ENCODE peak calls at places on chromosomes 4 and X, in nine cellular contexts. M is GM12891, Y is ovary, T is vagina, I is NB4, F is suprapubic skin, D is HCT116, S is adrenal gland, P is breast epithelium. K is an unnamed sample.

GRCh38 chrX:9635805-9636204 is 129.8 kb downstream of the GPR143 start:
- DNase-seq in M (no peak), Y (no peak), T (no peak), I (peak), F (no peak), D (no peak), S (no peak), P (no peak), K (no peak)

GRCh38 chr4:10115657-10116624 is 658 bp downstream of the WDR1 start:
- DNase-seq in M (peak), Y (peak), T (no peak), I (peak), F (no peak), D (peak), S (peak), P (peak), K (no peak)

GRCh38 chr4:83658806-83659205 is 122.9 kb downstream of the GPAT3 start:
- DNase-seq in M (no peak), Y (no peak), T (no peak), I (no peak), F (no peak), D (no peak), S (no peak), P (no peak), K (no peak)

GRCh38 chr4:68218044-68218443 is 27.4 kb downstream of the TMPRSS11B start:
- DNase-seq in M (no peak), Y (no peak), T (no peak), I (no peak), F (no peak), D (no peak), S (no peak), P (no peak), K (no peak)

GRCh38 chr4:176272799-176273198 is 3.8 kb upstream of the ASB5 start:
- DNase-seq in M (no peak), Y (no peak), T (no peak), I (no peak), F (no peak), D (no peak), S (no peak), P (no peak), K (no peak)

GRCh38 chrX:66676990-66677389 is 38.1 kb upstream of the EDA2R start:
- DNase-seq in M (no peak), Y (no peak), T (no peak), I (no peak), F (no peak), D (no peak), S (no peak), P (no peak), K (no peak)

GRCh38 chr4:122083356-122083755 is 68.8 kb upstream of the BLTP1 start:
- DNase-seq in M (no peak), Y (no peak), T (no peak), I (no peak), F (no peak), D (no peak), S (no peak), P (no peak), K (no peak)

GRCh38 chr4:72451349-72451748 is 117.7 kb downstream of the ADAMTS3 start:
- DNase-seq in M (no peak), Y (peak), T (no peak), I (no peak), F (no peak), D (no peak), S (peak), P (no peak), K (no peak)

GRCh38 chr4:113222006-113222405 is 172.6 kb downstream of the ANK2 start:
- DNase-seq in M (no peak), Y (no peak), T (no peak), I (no peak), F (no peak), D (no peak), S (no peak), P (no peak), K (no peak)

GRCh38 chr4:126023946-126024345 is 709.2 kb downstream of the FAT4 start:
- DNase-seq in M (no peak), Y (no peak), T (no peak), I (no peak), F (no peak), D (no peak), S (no peak), P (no peak), K (no peak)

GRCh38 chr4:96630839-96631238 is 790.9 kb downstream of the PDHA2 start:
- DNase-seq in M (no peak), Y (no peak), T (no peak), I (no peak), F (no peak), D (no peak), S (no peak), P (no peak), K (no peak)

GRCh38 chrX:135327299-135327698 is 18.0 kb downstream of the ETDC start:
- DNase-seq in M (no peak), Y (no peak), T (no peak), I (no peak), F (no peak), D (no peak), S (peak), P (no peak), K (peak)

GRCh38 chrX:154458116-154458953 is at the start of gene PLXNA3:
- DNase-seq in M (peak), Y (peak), T (no peak), I (peak), F (no peak), D (no peak), S (no peak), P (no peak), K (peak)

GRCh38 chr4:121758896-121759568 is 5.9 kb downstream of the SMIM43 start:
- DNase-seq in M (no peak), Y (no peak), T (no peak), I (no peak), F (no peak), D (no peak), S (no peak), P (no peak), K (no peak)

GRCh38 chr4:7649741-7650531 is 215.2 kb upstream of the PSAPL1 start:
- DNase-seq in M (peak), Y (no peak), T (no peak), I (peak), F (no peak), D (peak), S (peak), P (no peak), K (peak)

GRCh38 chr4:130808492-130808891 is 1712.5 kb downstream of the C4orf33 start:
- DNase-seq in M (no peak), Y (no peak), T (no peak), I (peak), F (no peak), D (peak), S (no peak), P (no peak), K (no peak)

GRCh38 chrX:57155171-57155570 is 18.0 kb upstream of the SPIN2A start:
- DNase-seq in M (no peak), Y (no peak), T (no peak), I (peak), F (no peak), D (no peak), S (no peak), P (no peak), K (no peak)

GRCh38 chr4:687048-687974 is 1.6 kb downstream of the SLC49A3 start:
- DNase-seq in M (no peak), Y (no peak), T (no peak), I (peak), F (peak), D (peak), S (peak), P (peak), K (peak)

GRCh38 chr4:95165926-95166524 is 382.7 kb downstream of the UNC5C start:
- DNase-seq in M (peak), Y (no peak), T (no peak), I (peak), F (no peak), D (peak), S (peak), P (no peak), K (peak)

GRCh38 chrX:142043196-142043595 is 139.5 kb downstream of the MAGEC1 start:
- DNase-seq in M (no peak), Y (no peak), T (no peak), I (no peak), F (no peak), D (no peak), S (no peak), P (no peak), K (no peak)

GRCh38 chrX:19177710-19178109 is 55.4 kb upstream of the ADGRG2 start:
- DNase-seq in M (no peak), Y (no peak), T (peak), I (no peak), F (no peak), D (no peak), S (no peak), P (no peak), K (no peak)

GRCh38 chrX:85379174-85379907 is at the start of gene POF1B:
- DNase-seq in M (no peak), Y (no peak), T (no peak), I (no peak), F (no peak), D (no peak), S (no peak), P (peak), K (no peak)

GRCh38 chrX:85375333-85375738 is 4.1 kb downstream of the POF1B start:
- DNase-seq in M (no peak), Y (no peak), T (no peak), I (no peak), F (no peak), D (no peak), S (no peak), P (no peak), K (no peak)
- TF ChIP-seq POLR2A in M (no peak), Y (no peak), T (no peak), I (no peak), F (no peak), D (no peak), S (no peak), P (no peak), K (no peak)

GRCh38 chrX:51747671-51748070 is 4.4 kb downstream of the GSPT2 start:
- DNase-seq in M (no peak), Y (no peak), T (no peak), I (no peak), F (no peak), D (no peak), S (no peak), P (no peak), K (no peak)

GRCh38 chrX:51742586-51742985 is 656 bp upstream of the GSPT2 start:
- DNase-seq in M (no peak), Y (no peak), T (no peak), I (no peak), F (no peak), D (no peak), S (no peak), P (no peak), K (no peak)

GRCh38 chrX:51743179-51743957 is at the start of gene GSPT2:
- DNase-seq in M (peak), Y (peak), T (no peak), I (peak), F (peak), D (no peak), S (peak), P (peak), K (peak)
- TF ChIP-seq POLR2A in M (peak), Y (no peak), T (no peak), I (no peak), F (no peak), D (no peak), S (peak), P (no peak), K (peak)

DNA sequence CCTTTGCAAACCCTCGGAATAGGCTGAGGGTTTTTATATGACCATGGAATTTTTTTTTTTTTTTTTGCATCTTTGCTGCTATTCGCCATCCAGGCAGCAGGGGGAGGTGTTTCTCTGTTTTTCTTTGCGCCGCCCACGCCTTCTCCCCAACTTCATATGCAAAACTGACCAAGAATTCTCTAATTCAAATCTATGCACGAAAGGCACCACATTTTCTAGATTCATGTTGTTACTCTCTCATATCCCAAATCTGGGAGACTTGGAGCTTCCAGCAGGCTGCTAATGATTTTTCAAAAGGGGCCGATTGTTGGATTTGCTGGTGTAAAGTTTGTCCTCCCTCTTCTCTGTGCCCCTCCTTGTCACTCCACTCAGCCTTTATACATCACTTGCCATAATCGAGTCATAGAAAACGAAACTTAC is 29.1 kb upstream of the BOD1L1 start:
- DNase-seq in M (no peak), Y (peak), T (no peak), I (peak), F (no peak), D (no peak), S (peak), P (peak), K (peak)
- TF ChIP-seq POLR2A in M (no peak), Y (no peak), T (no peak), I (no peak), F (no peak), D (no peak), S (no peak), P (no peak), K (no peak)

DNA sequence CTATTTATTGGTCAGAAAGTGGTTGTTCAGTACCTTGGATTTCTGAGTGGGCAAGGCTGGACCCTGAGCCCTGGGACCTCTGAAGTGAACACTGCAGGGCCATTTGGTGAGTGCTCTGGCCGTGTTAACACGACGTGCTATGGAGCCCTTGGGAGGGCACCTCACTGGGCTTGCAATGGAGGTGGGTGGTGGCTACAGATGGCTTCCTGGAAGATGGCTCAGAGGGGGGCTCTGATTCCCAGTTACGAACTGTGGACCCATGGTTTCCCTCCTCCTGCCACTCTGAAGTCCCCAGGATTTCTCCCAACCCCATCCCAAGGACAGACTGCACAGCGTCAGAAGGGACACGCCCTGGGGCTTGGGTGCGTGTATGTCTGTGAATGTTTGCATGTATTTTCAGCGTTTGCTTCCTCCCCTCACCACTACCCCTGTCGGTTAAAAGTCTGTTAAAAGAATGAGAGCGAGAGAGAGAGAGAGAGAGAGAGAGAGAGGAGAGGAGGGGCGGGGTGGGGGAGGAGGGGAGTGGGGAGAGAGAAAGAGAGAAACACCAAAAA is 3.7 kb upstream of the RHOH start:
- DNase-seq in M (no peak), Y (no peak), T (no peak), I (peak), F (no peak), D (no peak), S (no peak), P (peak), K (no peak)
- TF ChIP-seq POLR2A in M (peak), Y (no peak), T (no peak), I (no peak), F (no peak), D (no peak), S (no peak), P (no peak), K (no peak)

GRCh38 chrX:136868283-136869055 is 12.1 kb downstream of the RBMX start:
- DNase-seq in M (no peak), Y (no peak), T (no peak), I (no peak), F (no peak), D (no peak), S (no peak), P (no peak), K (no peak)
- TF ChIP-seq POLR2A in M (peak), Y (no peak), T (no peak), I (no peak), F (no peak), D (no peak), S (no peak), P (no peak), K (no peak)

K was measured in H54.